ENCODE peak calls at places on chromosomes 3 and 15, in ten cellular contexts. V is endodermal cell, I is GM23248, S is H1, H is mesenchymal stem cell, R is neuronal stem cell, O is mammary epithelial cell, G is PC-3, B is astrocyte, F is colonic mucosa. N is an unnamed sample.

GRCh38 chr3:15007681-15008141 is 57.4 kb downstream of the MRPS25 start:
- DNase-seq in V (no peak), I (peak; percentile 83), S (no peak), H (peak; percentile 26), R (no peak), O (peak; percentile 9), G (peak; percentile 16), B (peak; percentile 91), F (no peak), N (peak; percentile 72)

GRCh38 chr3:167787440-167787839 is 51.9 kb downstream of the SERPINI1 start:
- DNase-seq in V (no peak), I (no peak), S (no peak), H (no peak), R (no peak), O (no peak), G (no peak), B (no peak), F (no peak), N (no peak)

GRCh38 chr15:78761020-78761419 is 50.2 kb downstream of the ADAMTS7 start:
- DNase-seq in V (no peak), I (no peak), S (no peak), H (no peak), R (no peak), O (no peak), G (no peak), B (no peak), F (no peak), N (no peak)

GRCh38 chr3:106860182-106860581 is 517.1 kb upstream of the CCDC54 start:
- DNase-seq in V (no peak), I (peak; percentile 5), S (no peak), H (peak; percentile 3), R (no peak), O (no peak), G (peak; percentile 74), B (no peak), F (no peak), N (peak; percentile 26)

GRCh38 chr15:54304321-54304720 is 326.1 kb downstream of the UNC13C start:
- DNase-seq in V (no peak), I (no peak), S (no peak), H (no peak), R (no peak), O (no peak), G (no peak), B (no peak), F (no peak), N (no peak)

GRCh38 chr3:64399205-64399800 is 174.0 kb upstream of the PRICKLE2 start:
- DNase-seq in V (peak; percentile 78), I (peak; percentile 78), S (no peak), H (peak; percentile 78), R (peak; percentile 51), O (peak; percentile 62), G (peak; percentile 62), B (peak; percentile 25), F (peak; percentile 35), N (peak; percentile 86)

GRCh38 chr3:134406331-134407246 is 32.3 kb upstream of the AMOTL2 start:
- DNase-seq in V (peak; percentile 86), I (peak; percentile 34), S (peak; percentile 50), H (peak; percentile 22), R (peak; percentile 77), O (no peak), G (no peak), B (no peak), F (peak; percentile 59), N (no peak)

GRCh38 chr15:26095710-26096330 is 232.7 kb upstream of the ATP10A start:
- DNase-seq in V (peak; percentile 86), I (peak; percentile 31), S (peak; percentile 38), H (no peak), R (no peak), O (no peak), G (peak; percentile 27), B (no peak), F (no peak), N (no peak)

GRCh38 chr15:85579011-85579701 is 198.8 kb downstream of the AKAP13 start:
- DNase-seq in V (no peak), I (no peak), S (no peak), H (no peak), R (no peak), O (no peak), G (peak; percentile 8), B (no peak), F (peak; percentile 82), N (no peak)

GRCh38 chr15:85581495-85581894 is 201.1 kb downstream of the AKAP13 start:
- DNase-seq in V (no peak), I (no peak), S (no peak), H (no peak), R (no peak), O (no peak), G (no peak), B (no peak), F (peak; percentile 55), N (no peak)

GRCh38 chr15:85582076-85582718 is 201.8 kb downstream of the AKAP13 start:
- DNase-seq in V (no peak), I (peak; percentile 84), S (no peak), H (no peak), R (no peak), O (no peak), G (no peak), B (peak; percentile 59), F (peak; percentile 62), N (no peak)

GRCh38 chr15:85580914-85581313 is 200.5 kb downstream of the AKAP13 start:
- DNase-seq in V (no peak), I (peak; percentile 24), S (no peak), H (no peak), R (no peak), O (no peak), G (no peak), B (no peak), F (peak; percentile 69), N (no peak)

DNA sequence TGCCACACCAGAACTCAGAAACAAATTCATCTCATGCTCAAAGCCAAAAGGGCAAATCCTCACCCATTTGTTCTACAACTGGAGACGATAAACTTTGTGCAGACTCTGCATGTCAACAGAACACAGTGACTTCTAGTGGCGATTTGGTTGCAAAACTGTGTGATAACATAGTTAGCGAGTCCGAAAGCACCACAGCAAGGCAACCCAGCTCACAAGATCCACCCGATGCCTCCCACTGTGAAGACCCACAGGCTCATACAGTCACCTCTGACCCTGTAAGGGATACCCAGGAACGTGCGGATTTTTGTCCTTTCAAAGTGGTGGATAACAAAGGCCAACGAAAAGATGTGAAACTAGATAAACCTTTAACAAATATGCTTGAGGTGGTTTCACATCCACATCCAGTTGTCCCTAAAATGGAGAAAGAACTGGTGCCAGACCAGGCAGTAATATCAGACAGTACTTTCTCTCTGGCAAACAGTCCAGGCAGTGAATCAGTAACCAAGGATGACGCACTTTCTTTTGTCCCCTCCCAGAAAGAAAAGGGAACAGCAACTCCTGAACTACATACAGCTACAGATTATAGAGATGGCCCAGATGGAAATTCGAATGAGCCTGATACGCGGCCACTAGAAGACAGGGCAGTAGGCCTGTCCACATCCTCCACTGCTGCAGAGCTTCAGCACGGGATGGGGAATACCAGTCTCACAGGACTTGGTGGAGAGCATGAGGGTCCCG is 199.7 kb downstream of the AKAP13 start:
- DNase-seq in V (no peak), I (peak; percentile 82), S (no peak), H (no peak), R (no peak), O (no peak), G (no peak), B (peak; percentile 67), F (peak; percentile 79), N (no peak)
- H3K4me1 ChIP-seq in V (peaks cover 27% of the 10 kb centered on the region), I (peaks cover 33% of the 10 kb centered on the region), S (no peaks in the 10 kb centered on the region), H (peaks cover 26% of the 10 kb centered on the region), R (peaks cover 24% of the 10 kb centered on the region), O (peaks cover 4% of the 10 kb centered on the region), G (peaks cover 38% of the 10 kb centered on the region), B (peaks cover 9% of the 10 kb centered on the region), F (peaks cover 13% of the 10 kb centered on the region), N (peaks cover 65% of the 10 kb centered on the region)

GRCh38 chr15:68589783-68590710 is 11.3 kb downstream of the CORO2B start:
- DNase-seq in V (no peak), I (no peak), S (no peak), H (no peak), R (no peak), O (no peak), G (no peak), B (no peak), F (no peak), N (no peak)
- H3K9ac ChIP-seq in V (no peak overlapping the region), I (peak overlapping the region; percentile 16), S (no peak overlapping the region), H (peak overlapping the region; percentile 26), R (peak overlapping the region; percentile 66), O (no peak overlapping the region), G (no peak overlapping the region), B (no peak overlapping the region), F (no peak overlapping the region), N (no peak overlapping the region)

DNA sequence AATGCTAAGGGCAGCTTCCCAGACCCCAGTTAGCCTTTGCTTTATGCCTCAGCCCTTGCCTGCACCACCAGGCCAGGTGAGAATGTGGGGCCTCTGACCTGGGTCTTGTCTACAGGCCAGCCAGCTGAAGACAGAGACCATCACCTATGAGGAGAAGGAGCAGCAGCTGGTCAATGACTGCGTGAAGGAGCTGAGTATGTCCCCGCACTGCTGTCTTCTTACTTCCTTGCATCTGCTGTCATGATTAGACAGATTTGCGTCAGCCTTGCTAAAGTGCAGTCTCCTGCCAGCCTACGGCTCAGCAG is 74.6 kb downstream of the CCK start:
- DNase-seq in V (no peak), I (no peak), S (no peak), H (no peak), R (no peak), O (no peak), G (no peak), B (no peak), F (no peak), N (no peak)
- H3K9me3 ChIP-seq in V (no peaks in the 10 kb centered on the region), I (no peaks in the 10 kb centered on the region), S (no peaks in the 10 kb centered on the region), H (no peaks in the 10 kb centered on the region), R (no peaks in the 10 kb centered on the region), O (no peaks in the 10 kb centered on the region), G (no peaks in the 10 kb centered on the region), B (no peaks in the 10 kb centered on the region), F (no peaks in the 10 kb centered on the region), N (no peaks in the 10 kb centered on the region)

GRCh38 chr15:63054281-63054683 is 11.7 kb downstream of the TPM1 start:
- DNase-seq in V (no peak), I (peak; percentile 58), S (no peak), H (peak; percentile 75), R (no peak), O (no peak), G (no peak), B (no peak), F (peak; percentile 36), N (peak; percentile 32)

GRCh38 chr15:63050737-63051700 is 8.5 kb downstream of the TPM1 start:
- DNase-seq in V (no peak), I (peak; percentile 85), S (no peak), H (peak; percentile 89), R (no peak), O (no peak), G (peak; percentile 79), B (peak; percentile 81), F (peak; percentile 74), N (no peak)

GRCh38 chr15:63051701-63052066 is 9.1 kb downstream of the TPM1 start:
- DNase-seq in V (no peak), I (no peak), S (no peak), H (no peak), R (no peak), O (no peak), G (no peak), B (no peak), F (no peak), N (no peak)

GRCh38 chr15:63052961-63053698 is 10.6 kb downstream of the TPM1 start:
- DNase-seq in V (peak; percentile 83), I (peak; percentile 80), S (no peak), H (peak; percentile 82), R (no peak), O (no peak), G (no peak), B (no peak), F (peak; percentile 59), N (peak; percentile 75)

DNA sequence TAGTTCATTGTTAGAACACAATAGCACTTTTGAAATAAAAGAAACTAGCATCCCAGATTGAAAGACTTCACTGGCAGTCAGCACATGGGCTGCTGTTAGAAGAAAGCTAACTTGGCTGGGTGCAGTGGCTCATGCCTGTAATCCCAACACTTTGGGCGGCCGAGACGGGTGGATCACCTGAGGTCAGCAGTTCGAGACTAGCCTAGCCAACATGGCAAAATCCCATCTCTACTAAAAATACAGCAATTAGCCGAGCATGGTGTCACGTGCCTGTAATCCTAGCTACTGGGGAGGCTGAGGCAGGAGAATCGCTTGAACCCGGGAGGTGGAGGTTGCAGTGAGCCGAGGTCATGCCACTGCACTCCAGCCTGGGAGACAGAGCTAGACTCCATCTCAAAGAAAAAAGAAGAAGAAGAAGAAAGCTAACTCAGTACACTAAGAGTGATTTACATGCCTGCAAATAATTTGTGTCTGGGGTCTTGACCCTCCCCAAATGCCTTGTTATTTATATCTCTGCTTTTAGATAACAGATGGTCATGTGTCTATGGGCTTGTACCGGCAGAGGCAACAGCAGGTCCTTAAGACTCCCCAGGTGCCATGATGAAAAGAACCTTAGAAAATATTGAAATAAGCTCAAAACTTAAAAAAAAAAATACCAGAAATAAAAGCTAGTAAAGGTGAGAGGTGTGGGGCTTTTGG is 9.7 kb downstream of the TPM1 start:
- DNase-seq in V (no peak), I (peak; percentile 19), S (no peak), H (peak; percentile 13), R (no peak), O (no peak), G (no peak), B (no peak), F (no peak), N (no peak)
- H3K4me1 ChIP-seq in V (peaks cover 32% of the 10 kb centered on the region), I (peaks cover 74% of the 10 kb centered on the region), S (peaks cover 6% of the 10 kb centered on the region), H (peaks cover 19% of the 10 kb centered on the region), R (peaks cover 19% of the 10 kb centered on the region), O (peaks cover 33% of the 10 kb centered on the region), G (peaks cover 29% of the 10 kb centered on the region), B (peaks cover 65% of the 10 kb centered on the region), F (peaks cover 22% of the 10 kb centered on the region), N (peaks cover 65% of the 10 kb centered on the region)

N was measured in adipocyte.